ENCODE peak calls at places on chromosomes 3 and 15, in five cellular contexts. M is A549; R is mucosa of descending colon; Y is lower leg skin; X is CD4-positive, alpha-beta T cell. Q is an unnamed sample.

GRCh38 chr3:72161870-72162617 is 377.1 kb upstream of the PROK2 start:
- DNase-seq in M (peak; percentile 42), R (no peak), Y (no peak), X (no peak), Q (no peak)

GRCh38 chr3:3286014-3286413 is 106.5 kb upstream of the CRBN start:
- DNase-seq in M (no peak), R (no peak), Y (no peak), X (no peak), Q (no peak)

GRCh38 chr3:161348791-161349400 is 22.4 kb downstream of the SPTSSB start:
- DNase-seq in M (no peak), R (no peak), Y (no peak), X (no peak), Q (no peak)

GRCh38 chr3:42508562-42508961 is 6.1 kb downstream of the VIPR1 start:
- DNase-seq in M (no peak), R (no peak), Y (peak; percentile 52), X (no peak), Q (no peak)

GRCh38 chr3:69531975-69532827 is 146.3 kb upstream of the FRMD4B start:
- DNase-seq in M (no peak), R (no peak), Y (no peak), X (no peak), Q (no peak)

GRCh38 chr3:119349353-119349752 is 55.2 kb downstream of the ARHGAP31 start:
- DNase-seq in M (no peak), R (no peak), Y (no peak), X (no peak), Q (no peak)

GRCh38 chr3:70042683-70043082 is 43.1 kb downstream of the SAMMSON start:
- DNase-seq in M (no peak), R (no peak), Y (no peak), X (no peak), Q (no peak)

GRCh38 chr15:48001393-48002059 is 119.3 kb upstream of the SLC24A5 start:
- DNase-seq in M (no peak), R (no peak), Y (no peak), X (no peak), Q (no peak)

GRCh38 chr3:52860424-52860768 is 25.6 kb upstream of the MUSTN1 start:
- DNase-seq in M (no peak), R (no peak), Y (no peak), X (no peak), Q (no peak)

GRCh38 chr3:160685144-160685766 is 8.3 kb downstream of the ARL14 start:
- DNase-seq in M (peak; percentile 26), R (no peak), Y (no peak), X (no peak), Q (no peak)

GRCh38 chr15:101014276-101014675 is 95.1 kb downstream of the LRRK1 start:
- DNase-seq in M (no peak), R (no peak), Y (peak; percentile 60), X (no peak), Q (no peak)

GRCh38 chr15:70376929-70377691 is 279.4 kb upstream of the TLE3 start:
- DNase-seq in M (no peak), R (no peak), Y (peak; percentile 89), X (no peak), Q (peak; percentile 27)

GRCh38 chr15:100205549-100206295 is 136.1 kb downstream of the ADAMTS17 start:
- DNase-seq in M (no peak), R (peak; percentile 57), Y (no peak), X (no peak), Q (no peak)

GRCh38 chr3:187205683-187206082 is 8.4 kb downstream of the RTP1 start:
- DNase-seq in M (no peak), R (no peak), Y (no peak), X (no peak), Q (no peak)

GRCh38 chr3:50373865-50374188 is 14.5 kb upstream of the TMEM115 start:
- DNase-seq in M (no peak), R (no peak), Y (no peak), X (no peak), Q (no peak)

GRCh38 chr3:94336076-94336741 is 273.3 kb downstream of the NSUN3 start:
- DNase-seq in M (peak; percentile 60), R (no peak), Y (no peak), X (no peak), Q (peak; percentile 21)

GRCh38 chr3:195758721-195759353 is 38.1 kb downstream of the MUC20 start:
- DNase-seq in M (no peak), R (no peak), Y (no peak), X (no peak), Q (no peak)

GRCh38 chr15:90686435-90687218 is 30.5 kb upstream of the BLM start:
- DNase-seq in M (no peak), R (no peak), Y (no peak), X (peak; percentile 11), Q (no peak)

GRCh38 chr3:4988815-4989648 is 9.8 kb downstream of the BHLHE40 start:
- DNase-seq in M (peak; percentile 91), R (peak; percentile 69), Y (peak; percentile 92), X (no peak), Q (no peak)

GRCh38 chr3:171563298-171563697 is 103.1 kb upstream of the TNIK start:
- DNase-seq in M (no peak), R (no peak), Y (no peak), X (no peak), Q (peak; percentile 30)

GRCh38 chr3:142929890-142930289 is 33.6 kb downstream of the PAQR9 start:
- DNase-seq in M (no peak), R (no peak), Y (no peak), X (no peak), Q (no peak)

GRCh38 chr3:142930510-142930909 is 33.0 kb downstream of the PAQR9 start:
- DNase-seq in M (peak; percentile 35), R (no peak), Y (no peak), X (no peak), Q (no peak)

GRCh38 chr3:142934128-142934896 is 29.2 kb downstream of the PAQR9 start:
- DNase-seq in M (no peak), R (no peak), Y (no peak), X (no peak), Q (no peak)

GRCh38 chr3:142929109-142929508 is 34.4 kb downstream of the PAQR9 start:
- DNase-seq in M (peak; percentile 82), R (no peak), Y (no peak), X (no peak), Q (peak; percentile 90)

GRCh38 chr3:142931222-142931621 is 32.3 kb downstream of the PAQR9 start:
- DNase-seq in M (peak; percentile 62), R (no peak), Y (no peak), X (no peak), Q (peak; percentile 63)
- TF ChIP-seq CTCF in M (no peak), R (no peak), Y (no peak), X (no peak), Q (peak; percentile 37)

DNA sequence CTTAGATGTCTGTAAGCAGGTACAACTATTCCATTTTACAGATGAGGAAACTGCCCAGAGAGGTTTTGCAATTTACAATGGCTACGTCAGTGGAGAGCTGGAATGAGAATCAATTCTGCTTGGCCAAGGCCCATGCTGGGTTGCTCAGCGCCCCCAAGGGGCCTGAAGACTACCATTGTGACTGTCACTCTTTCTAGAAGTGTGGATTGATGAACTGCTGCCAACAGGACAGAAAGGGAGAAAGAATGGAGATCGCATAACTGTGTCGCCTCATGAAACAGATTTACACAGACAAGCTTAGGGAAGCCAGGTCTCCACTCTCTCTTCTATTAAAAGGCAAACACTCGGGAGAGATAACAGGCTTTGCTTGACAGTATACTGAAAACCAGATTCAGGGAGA is 160.0 kb downstream of the STT3B start:
- DNase-seq in M (no peak), R (no peak), Y (no peak), X (no peak), Q (no peak)
- TF ChIP-seq CTCF in M (no peak), R (no peak), Y (no peak), X (no peak), Q (no peak)

DNA sequence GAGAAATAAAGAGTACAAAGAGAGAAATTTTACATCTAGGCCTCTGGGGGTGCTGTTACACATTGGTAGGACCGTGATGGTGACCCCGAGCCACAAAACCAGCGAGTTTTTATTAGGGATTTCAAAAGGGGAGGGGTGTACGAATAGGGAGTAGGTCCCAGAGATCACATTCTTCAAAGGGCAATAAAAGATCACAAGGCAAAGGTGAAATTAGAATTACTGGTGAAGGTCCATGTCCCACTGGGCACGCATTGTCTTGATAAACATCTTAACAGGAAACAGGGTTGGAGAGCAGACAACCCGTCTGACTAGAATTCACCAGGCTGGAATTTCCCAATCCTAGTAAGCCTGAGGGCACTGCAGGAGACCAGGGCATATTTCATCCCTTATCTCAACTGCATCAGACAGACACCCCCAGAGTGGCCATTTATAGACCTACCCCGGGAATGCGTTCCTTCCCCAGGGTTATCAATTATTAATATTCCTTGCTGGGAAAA is 4.3 kb downstream of the IRAK2 start:
- DNase-seq in M (peak; percentile 75), R (no peak), Y (no peak), X (no peak), Q (peak; percentile 62)
- TF ChIP-seq CTCF in M (peak; percentile 78), R (no peak), Y (no peak), X (no peak), Q (peak; percentile 59)

GRCh38 chr15:77311618-77312398 is 108.1 kb downstream of the PEAK1 start:
- DNase-seq in M (no peak), R (no peak), Y (no peak), X (no peak), Q (no peak)
- TF ChIP-seq CTCF in M (no peak), R (no peak), Y (no peak), X (no peak), Q (no peak)

DNA sequence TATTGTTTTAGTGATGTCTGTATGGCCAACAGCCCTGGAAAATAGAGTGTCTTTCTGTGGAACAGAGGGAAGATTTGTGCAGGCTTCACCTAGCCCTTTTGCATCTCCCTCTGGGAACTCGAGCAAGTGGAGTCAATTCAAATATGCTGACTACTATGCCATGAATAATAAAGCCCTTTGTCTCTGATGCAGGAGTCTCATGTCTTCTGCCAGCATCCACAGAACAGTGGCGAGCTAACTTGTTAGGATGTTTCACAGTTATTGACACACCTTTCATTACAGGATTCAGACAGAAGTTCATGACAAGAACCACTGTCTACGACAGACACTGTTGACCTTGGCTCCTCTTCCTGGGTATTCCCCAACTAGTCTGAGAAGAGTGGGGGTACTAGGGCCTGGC is 15.6 kb upstream of the CCDC54 start:
- DNase-seq in M (no peak), R (no peak), Y (no peak), X (no peak), Q (no peak)
- TF ChIP-seq CTCF in M (no peak), R (no peak), Y (no peak), X (no peak), Q (no peak)

GRCh38 chr3:188349963-188350332 is 196.0 kb downstream of the LPP start:
- DNase-seq in M (no peak), R (no peak), Y (no peak), X (no peak), Q (peak; percentile 39)

GRCh38 chr3:188348445-188349244 is 194.7 kb downstream of the LPP start:
- DNase-seq in M (peak; percentile 53), R (no peak), Y (peak; percentile 90), X (no peak), Q (peak; percentile 88)

GRCh38 chr3:188351648-188352047 is 197.7 kb downstream of the LPP start:
- DNase-seq in M (no peak), R (no peak), Y (no peak), X (no peak), Q (no peak)

GRCh38 chr3:188350956-188351355 is 197.0 kb downstream of the LPP start:
- DNase-seq in M (no peak), R (no peak), Y (no peak), X (no peak), Q (no peak)

GRCh38 chr3:188349276-188349962 is 195.5 kb downstream of the LPP start:
- DNase-seq in M (no peak), R (no peak), Y (no peak), X (no peak), Q (peak; percentile 56)
- TF ChIP-seq CTCF in M (no peak), R (no peak), Y (no peak), X (no peak), Q (no peak)